ENCODE peak calls at places on chromosomes 7 and 10, in six cellular contexts. T, Q, R, N, J and A are unnamed samples.

GRCh38 chr7:30028749-30029635 is 780 bp downstream of the PLEKHA8 start:
- DNase-seq in T (peak; percentile 56), Q (no peak), R (no peak), N (peak; percentile 71), J (no peak), A (peak; percentile 19)

GRCh38 chr10:51653025-51653424 is 46.4 kb downstream of the CSTF2T start:
- DNase-seq in T (no peak), Q (no peak), R (no peak), N (no peak), J (no peak), A (no peak)

GRCh38 chr10:29255117-29255516 is 33.8 kb upstream of the LYZL1 start:
- DNase-seq in T (no peak), Q (no peak), R (no peak), N (no peak), J (no peak), A (no peak)

GRCh38 chr7:73704640-73705550 is 14.6 kb downstream of the STX1A start:
- DNase-seq in T (no peak), Q (no peak), R (no peak), N (no peak), J (no peak), A (no peak)

GRCh38 chr10:97000487-97001182 is 168.5 kb downstream of the LCOR start:
- DNase-seq in T (no peak), Q (no peak), R (no peak), N (peak; percentile 71), J (no peak), A (no peak)

GRCh38 chr10:44935961-44936285 is 23.7 kb upstream of the RASSF4 start:
- DNase-seq in T (no peak), Q (no peak), R (no peak), N (no peak), J (no peak), A (no peak)

GRCh38 chr7:26298432-26299058 is 6.9 kb downstream of the SNX10 start:
- DNase-seq in T (no peak), Q (no peak), R (no peak), N (no peak), J (no peak), A (no peak)

GRCh38 chr10:132889091-132889490 is 53.3 kb downstream of the CFAP46 start:
- DNase-seq in T (no peak), Q (no peak), R (no peak), N (no peak), J (no peak), A (no peak)

GRCh38 chr7:69510114-69510513 is 88.2 kb upstream of the AUTS2 start:
- DNase-seq in T (no peak), Q (no peak), R (no peak), N (no peak), J (no peak), A (no peak)

GRCh38 chr7:83918142-83918541 is 269.2 kb upstream of the SEMA3E start:
- DNase-seq in T (no peak), Q (no peak), R (no peak), N (no peak), J (no peak), A (no peak)

GRCh38 chr7:25752967-25753791 is 398.8 kb upstream of the NFE2L3 start:
- DNase-seq in T (no peak), Q (no peak), R (no peak), N (no peak), J (no peak), A (no peak)

GRCh38 chr7:149097088-149097487 is 6.6 kb upstream of the ZNF786 start:
- DNase-seq in T (no peak), Q (no peak), R (no peak), N (no peak), J (no peak), A (no peak)

GRCh38 chr10:43436291-43437140 is at the start of gene ZNF487:
- DNase-seq in T (peak; percentile 95), Q (peak; percentile 92), R (peak; percentile 94), N (peak; percentile 80), J (no peak), A (peak; percentile 93)
- TF ChIP-seq POLR2A in T (peak; percentile 96), Q (peak; percentile 68), R (peak; percentile 84), N (peak; percentile 88), J (peak; percentile 92), A (peak; percentile 75)

DNA sequence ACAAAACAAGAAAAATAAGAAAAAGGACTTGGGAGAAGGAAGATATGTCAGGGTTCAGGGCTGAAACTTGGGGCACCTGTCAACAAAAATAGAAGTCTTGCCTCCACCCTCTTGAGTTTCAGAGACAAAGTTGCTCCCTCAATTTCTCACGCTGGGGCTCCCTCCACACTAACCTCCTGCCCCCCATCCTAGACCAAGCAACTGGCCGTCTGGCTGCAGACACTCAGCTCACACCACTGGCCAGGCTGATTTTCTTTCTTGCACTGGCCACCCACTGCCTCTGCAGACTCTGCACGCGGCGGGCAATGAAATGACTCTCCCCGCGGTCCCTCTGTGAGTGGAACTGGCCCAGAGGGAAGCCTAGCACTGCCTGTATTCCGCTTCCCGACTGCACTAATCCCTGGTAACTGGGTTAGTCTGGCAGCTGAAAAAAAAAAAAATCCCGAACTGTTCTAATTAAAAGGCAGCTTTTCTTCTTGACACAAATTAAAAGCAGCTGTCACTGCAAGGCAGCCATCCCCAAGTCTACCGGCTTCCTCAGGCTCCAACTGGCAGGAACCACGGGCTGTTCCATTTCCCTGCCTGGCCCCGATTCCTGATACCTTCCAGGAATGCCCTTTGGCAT is 83.5 kb downstream of the SPDYE5 start:
- DNase-seq in T (no peak), Q (no peak), R (no peak), N (no peak), J (no peak), A (no peak)
- TF ChIP-seq POLR2AphosphoS5 in T (no peak), Q (no peak), R (no peak), N (no peak), J (no peak), A (no peak)

GRCh38 chr7:1567082-1567771 is 2.6 kb downstream of the PSMG3 start:
- DNase-seq in T (peak; percentile 58), Q (no peak), R (no peak), N (no peak), J (no peak), A (no peak)
- TF ChIP-seq TAF1 in T (no peak), Q (no peak), R (no peak), N (no peak), J (no peak), A (no peak)

GRCh38 chr10:6580279-6581029 is 378 bp upstream of the PRKCQ start:
- DNase-seq in T (peak; percentile 84), Q (peak; percentile 78), R (peak; percentile 92), N (peak; percentile 53), J (no peak), A (peak; percentile 61)
- TF ChIP-seq POLR2A in T (peak; percentile 90), Q (no peak), R (peak; percentile 60), N (peak; percentile 42), J (no peak), A (no peak)

GRCh38 chr7:43693687-43694398 is 35.5 kb downstream of the COA1 start:
- DNase-seq in T (no peak), Q (no peak), R (no peak), N (peak; percentile 22), J (no peak), A (no peak)
- TF ChIP-seq POLR2AphosphoS5 in T (no peak), Q (no peak), R (no peak), N (no peak), J (no peak), A (no peak)